ENCODE peak calls at places on chromosomes 4 and X, in ten cellular contexts. U, O, S, G, V, Q, R, M, P and A are unnamed samples.

GRCh38 chrX:13581554-13581953 is 12.2 kb downstream of the EGFL6 start:
- DNase-seq in U (no peak), O (no peak), S (no peak), G (no peak), V (no peak), Q (no peak), R (peak), M (no peak), P (no peak), A (no peak)

GRCh38 chr4:93658443-93658842 is 170.1 kb upstream of the ATOH1 start:
- DNase-seq in U (peak), O (no peak), S (no peak), G (no peak), V (no peak), Q (no peak), R (no peak), M (no peak), P (no peak), A (no peak)

GRCh38 chrX:149909324-149910177 is 19.8 kb upstream of the HSFX4 start:
- DNase-seq in U (no peak), O (no peak), S (no peak), G (no peak), V (no peak), Q (no peak), R (no peak), M (no peak), P (no peak), A (no peak)

GRCh38 chr4:991451-992296 is 1.5 kb downstream of the SLC26A1 start:
- DNase-seq in U (no peak), O (no peak), S (no peak), G (peak), V (no peak), Q (no peak), R (no peak), M (no peak), P (peak), A (no peak)

GRCh38 chrX:37679888-37680287 is 5.7 kb upstream of the XK start:
- DNase-seq in U (no peak), O (no peak), S (no peak), G (no peak), V (no peak), Q (no peak), R (no peak), M (no peak), P (no peak), A (no peak)

GRCh38 chr4:150994721-150995120 is 20.4 kb downstream of the LRBA start:
- DNase-seq in U (no peak), O (no peak), S (no peak), G (no peak), V (no peak), Q (no peak), R (no peak), M (no peak), P (no peak), A (no peak)

GRCh38 chr4:117481742-117482141 is 396.4 kb upstream of the TRAM1L1 start:
- DNase-seq in U (no peak), O (peak), S (no peak), G (no peak), V (no peak), Q (no peak), R (no peak), M (no peak), P (no peak), A (no peak)

GRCh38 chr4:159390648-159391047 is 287.8 kb downstream of the RAPGEF2 start:
- DNase-seq in U (peak), O (peak), S (no peak), G (no peak), V (peak), Q (no peak), R (peak), M (no peak), P (no peak), A (peak)

GRCh38 chr4:127141857-127142256 is 490.9 kb upstream of the INTU start:
- DNase-seq in U (peak), O (no peak), S (no peak), G (no peak), V (peak), Q (no peak), R (peak), M (no peak), P (no peak), A (peak)

GRCh38 chr4:137032242-137032641 is 500.1 kb downstream of the PCDH18 start:
- DNase-seq in U (no peak), O (no peak), S (no peak), G (no peak), V (peak), Q (no peak), R (peak), M (no peak), P (no peak), A (no peak)

GRCh38 chr4:40316782-40317635 is 18.1 kb upstream of the CHRNA9 start:
- DNase-seq in U (peak), O (peak), S (peak), G (peak), V (peak), Q (peak), R (peak), M (no peak), P (no peak), A (peak)

GRCh38 chr4:81963005-81963404 is 410.8 kb downstream of the HNRNPD start:
- DNase-seq in U (no peak), O (no peak), S (no peak), G (no peak), V (no peak), Q (no peak), R (no peak), M (no peak), P (no peak), A (no peak)

GRCh38 chr4:84660606-84661005 is 77.7 kb downstream of the CDS1 start:
- DNase-seq in U (no peak), O (no peak), S (no peak), G (no peak), V (no peak), Q (no peak), R (no peak), M (no peak), P (no peak), A (no peak)

GRCh38 chrX:31353095-31353494 is 281.3 kb upstream of the FTHL17 start:
- DNase-seq in U (peak), O (peak), S (peak), G (no peak), V (no peak), Q (no peak), R (peak), M (no peak), P (no peak), A (peak)

GRCh38 chr4:113050837-113051236 is 1.4 kb downstream of the ANK2 start:
- DNase-seq in U (no peak), O (no peak), S (no peak), G (no peak), V (no peak), Q (no peak), R (no peak), M (no peak), P (no peak), A (no peak)

GRCh38 chr4:127124919-127125318 is 507.8 kb upstream of the INTU start:
- DNase-seq in U (peak), O (no peak), S (no peak), G (no peak), V (no peak), Q (no peak), R (peak), M (no peak), P (no peak), A (no peak)

GRCh38 chr4:152937535-152938236 is 1.6 kb downstream of the FHDC1 start:
- DNase-seq in U (no peak), O (no peak), S (peak), G (peak), V (no peak), Q (peak), R (peak), M (no peak), P (peak), A (no peak)

GRCh38 chr4:124288706-124289486 is 423.6 kb downstream of the ANKRD50 start:
- DNase-seq in U (no peak), O (no peak), S (no peak), G (no peak), V (no peak), Q (no peak), R (no peak), M (no peak), P (no peak), A (no peak)

GRCh38 chr4:80184053-80184790 is 13.1 kb upstream of the PRDM8 start:
- DNase-seq in U (peak), O (peak), S (peak), G (peak), V (no peak), Q (peak), R (peak), M (peak), P (peak), A (no peak)

GRCh38 chr4:56007154-56007553 is 58.4 kb downstream of the CEP135 start:
- DNase-seq in U (no peak), O (no peak), S (no peak), G (no peak), V (peak), Q (no peak), R (no peak), M (no peak), P (no peak), A (no peak)

GRCh38 chr4:140790171-140790570 is 34.0 kb upstream of the TBC1D9 start:
- DNase-seq in U (no peak), O (no peak), S (no peak), G (no peak), V (peak), Q (no peak), R (no peak), M (no peak), P (no peak), A (no peak)

GRCh38 chr4:38902695-38903094 is 35.1 kb downstream of the FAM114A1 start:
- DNase-seq in U (peak), O (no peak), S (peak), G (no peak), V (no peak), Q (no peak), R (peak), M (no peak), P (no peak), A (no peak)

GRCh38 chrX:29477878-29478277 is 737.5 kb upstream of the MAGEB2 start:
- DNase-seq in U (no peak), O (no peak), S (no peak), G (no peak), V (no peak), Q (no peak), R (no peak), M (no peak), P (no peak), A (no peak)

GRCh38 chr4:148022975-148023374 is 291.1 kb downstream of the ARHGAP10 start:
- DNase-seq in U (no peak), O (no peak), S (no peak), G (no peak), V (no peak), Q (no peak), R (no peak), M (no peak), P (no peak), A (no peak)
- H3K4me3 ChIP-seq in U (no peak), O (no peak), S (no peak), G (peak), V (no peak), Q (no peak), R (no peak), M (no peak), P (no peak), A (no peak)

GRCh38 chr4:116020141-116020722 is 906.8 kb upstream of the NDST4 start:
- DNase-seq in U (no peak), O (no peak), S (no peak), G (no peak), V (no peak), Q (no peak), R (no peak), M (no peak), P (no peak), A (no peak)

GRCh38 chr4:116015062-116015461 is 901.6 kb upstream of the NDST4 start:
- DNase-seq in U (no peak), O (no peak), S (no peak), G (no peak), V (no peak), Q (no peak), R (no peak), M (no peak), P (no peak), A (no peak)

GRCh38 chr4:116018831-116019230 is 905.4 kb upstream of the NDST4 start:
- DNase-seq in U (peak), O (no peak), S (no peak), G (no peak), V (no peak), Q (no peak), R (no peak), M (no peak), P (no peak), A (no peak)

GRCh38 chr4:116016201-116016600 is 902.8 kb upstream of the NDST4 start:
- DNase-seq in U (peak), O (peak), S (peak), G (peak), V (peak), Q (peak), R (peak), M (no peak), P (no peak), A (peak)

GRCh38 chr4:116015549-116015948 is 902.1 kb upstream of the NDST4 start:
- DNase-seq in U (no peak), O (no peak), S (no peak), G (no peak), V (no peak), Q (no peak), R (no peak), M (no peak), P (no peak), A (no peak)
- H3K4me3 ChIP-seq in U (peak), O (no peak), S (no peak), G (no peak), V (no peak), Q (no peak), R (no peak), M (no peak), P (no peak), A (no peak)

DNA sequence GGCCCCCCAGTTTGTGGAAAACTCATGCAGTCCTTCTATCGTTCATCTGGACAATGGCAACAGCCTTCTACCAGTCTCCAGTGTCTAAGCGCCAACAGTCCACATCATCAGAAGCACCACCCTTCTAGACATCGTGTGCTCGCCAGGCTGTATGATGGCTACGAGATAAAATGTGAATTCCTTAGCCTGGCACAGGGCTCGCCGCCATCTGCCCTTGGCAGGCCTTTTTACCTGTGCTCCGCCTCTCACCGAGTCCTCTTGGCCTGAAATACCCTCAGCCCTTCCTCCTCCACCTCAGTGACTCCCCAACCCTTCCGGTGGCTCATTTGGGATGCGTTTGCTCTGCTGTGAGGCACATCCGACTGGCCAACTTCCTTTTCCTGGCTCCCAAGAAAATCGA is 15.9 kb upstream of the STS start:
- DNase-seq in U (peak), O (no peak), S (no peak), G (no peak), V (no peak), Q (no peak), R (no peak), M (no peak), P (no peak), A (no peak)
- H3K4me3 ChIP-seq in U (no peak), O (no peak), S (no peak), G (no peak), V (no peak), Q (no peak), R (no peak), M (no peak), P (no peak), A (no peak)

GRCh38 chrX:154515803-154516654 is at the start of gene FAM3A:
- DNase-seq in U (peak), O (peak), S (peak), G (peak), V (peak), Q (peak), R (peak), M (peak), P (peak), A (peak)

GRCh38 chrX:154513662-154514204 is 2.3 kb downstream of the FAM3A start:
- DNase-seq in U (no peak), O (no peak), S (no peak), G (no peak), V (no peak), Q (no peak), R (no peak), M (no peak), P (no peak), A (no peak)

GRCh38 chrX:154516655-154517100 is 646 bp upstream of the FAM3A start:
- DNase-seq in U (no peak), O (no peak), S (no peak), G (no peak), V (no peak), Q (no peak), R (peak), M (no peak), P (no peak), A (no peak)

GRCh38 chrX:154519389-154519788 is 3.4 kb upstream of the FAM3A start:
- DNase-seq in U (no peak), O (no peak), S (no peak), G (no peak), V (no peak), Q (no peak), R (no peak), M (no peak), P (no peak), A (no peak)

GRCh38 chrX:154517101-154517781 is 1.2 kb upstream of the FAM3A start:
- DNase-seq in U (no peak), O (no peak), S (no peak), G (no peak), V (no peak), Q (no peak), R (no peak), M (no peak), P (no peak), A (no peak)
- H3K4me3 ChIP-seq in U (peak), O (no peak), S (no peak), G (peak), V (peak), Q (no peak), R (no peak), M (peak), P (no peak), A (peak)